ENCODE peak calls at places on chromosomes 5 and 9, in six cellular contexts. U is K562, F is SK-N-SH, W is HepG2, S is Panc1, I is GM12878. K is an unnamed sample. For H3K9me3, the result is how much of the 10 kb centered on the place peaks cover.

GRCh38 chr9:89435315-89435823 is 62.5 kb downstream of the SEMA4D start:
- DNase-seq in U (no peak), F (no peak), W (no peak), S (no peak), I (no peak), K (peak)

GRCh38 chr9:93659837-93660177 is 83.4 kb downstream of the PHF2 start:
- DNase-seq in U (no peak), F (no peak), W (no peak), S (no peak), I (no peak), K (no peak)

GRCh38 chr5:68343421-68343826 is 127.9 kb downstream of the PIK3R1 start:
- DNase-seq in U (peak), F (no peak), W (no peak), S (no peak), I (peak), K (no peak)

GRCh38 chr9:115591584-115591984 is 473.6 kb upstream of the TNC start:
- DNase-seq in U (peak), F (peak), W (peak), S (peak), I (peak), K (peak)

GRCh38 chr9:87880683-87881082 is 2.0 kb upstream of the SPATA31E1 start:
- DNase-seq in U (no peak), F (no peak), W (no peak), S (no peak), I (no peak), K (no peak)

GRCh38 chr5:93246093-93246855 is 334.7 kb downstream of the NR2F1-AS1 start:
- DNase-seq in U (no peak), F (no peak), W (peak), S (no peak), I (no peak), K (no peak)

GRCh38 chr5:79235222-79235577 is 731 bp upstream of the JMY start:
- DNase-seq in U (peak), F (no peak), W (peak), S (no peak), I (no peak), K (no peak)

GRCh38 chr5:180494510-180495181 is 467 bp downstream of the CNOT6 start:
- DNase-seq in U (peak), F (peak), W (peak), S (no peak), I (no peak), K (no peak)

GRCh38 chr5:425714-426113 is 17.3 kb upstream of the EXOC3 start:
- DNase-seq in U (no peak), F (no peak), W (no peak), S (no peak), I (no peak), K (no peak)

GRCh38 chr5:39360483-39361071 is 3.7 kb downstream of the C9 start:
- DNase-seq in U (no peak), F (no peak), W (no peak), S (no peak), I (no peak), K (no peak)

GRCh38 chr5:388266-389196 is 54.4 kb upstream of the EXOC3 start:
- DNase-seq in U (no peak), F (no peak), W (no peak), S (no peak), I (no peak), K (no peak)

GRCh38 chr9:20209421-20210340 is 412.6 kb downstream of the MLLT3 start:
- DNase-seq in U (no peak), F (no peak), W (no peak), S (no peak), I (peak), K (no peak)

GRCh38 chr5:77133061-77133758 is 46.1 kb upstream of the ZBED3 start:
- DNase-seq in U (no peak), F (no peak), W (peak), S (peak), I (no peak), K (peak)

GRCh38 chr9:78940121-78940855 is 631.5 kb upstream of the TLE4 start:
- DNase-seq in U (no peak), F (no peak), W (no peak), S (no peak), I (no peak), K (no peak)

GRCh38 chr9:69168709-69169217 is 5.3 kb upstream of the TJP2 start:
- DNase-seq in U (peak), F (no peak), W (peak), S (no peak), I (no peak), K (no peak)

GRCh38 chr5:76386360-76386759 is 16.7 kb upstream of the IQGAP2 start:
- DNase-seq in U (no peak), F (no peak), W (no peak), S (no peak), I (no peak), K (no peak)

GRCh38 chr9:38441347-38442085 is 17.3 kb upstream of the IGFBPL1 start:
- DNase-seq in U (no peak), F (no peak), W (no peak), S (no peak), I (no peak), K (no peak)

GRCh38 chr5:73118331-73119011 is 1.9 kb upstream of the TMEM171 start:
- DNase-seq in U (no peak), F (peak), W (peak), S (no peak), I (no peak), K (no peak)

GRCh38 chr5:173394701-173395100 is 66.5 kb upstream of the STC2 start:
- DNase-seq in U (no peak), F (no peak), W (no peak), S (no peak), I (no peak), K (no peak)

GRCh38 chr5:146797683-146798082 is 80.9 kb downstream of the PPP2R2B start:
- DNase-seq in U (no peak), F (no peak), W (no peak), S (no peak), I (no peak), K (no peak)

GRCh38 chr9:33380390-33381094 is 21.8 kb downstream of the AQP7 start:
- DNase-seq in U (no peak), F (no peak), W (no peak), S (no peak), I (no peak), K (no peak)
- TF ChIP-seq REST in U (no peak), F (no peak), W (no peak), S (no peak), I (no peak), K (no peak)

DNA sequence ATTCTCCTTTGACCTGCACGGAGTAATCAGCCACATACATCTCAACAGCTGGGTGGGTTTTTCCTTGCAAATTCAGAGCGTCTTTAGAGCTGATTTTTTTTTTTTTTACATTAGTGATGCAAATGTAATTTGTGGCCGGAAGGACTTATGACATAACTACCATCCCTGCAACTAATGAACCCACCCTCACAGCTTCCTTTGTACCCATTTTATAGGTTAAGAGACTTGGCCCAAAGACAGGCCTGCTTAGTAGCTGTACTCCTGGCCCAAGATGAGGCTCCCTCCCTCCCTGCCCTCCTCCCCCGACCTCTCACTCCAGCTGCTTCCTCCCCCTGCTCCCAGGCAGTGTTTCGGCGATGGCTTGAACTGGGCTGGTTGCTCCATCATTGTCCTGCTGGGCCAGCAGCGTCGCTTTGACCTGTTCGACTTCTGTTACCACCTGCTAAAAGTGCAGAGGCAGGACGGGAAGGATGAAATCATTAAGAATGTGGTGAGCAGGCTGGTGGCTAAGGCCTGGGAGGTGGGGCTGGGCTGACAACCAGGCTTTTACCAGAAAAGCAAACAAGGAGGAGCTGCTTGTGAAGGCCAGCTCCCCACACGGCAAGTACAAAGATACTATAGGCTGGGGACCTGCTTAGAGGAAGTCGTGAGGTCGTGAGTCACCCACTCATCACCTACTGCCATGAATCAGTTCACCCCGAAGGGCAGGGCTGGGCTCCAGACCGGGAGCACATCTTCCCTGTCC is 69.7 kb upstream of the NIPAL4 start:
- DNase-seq in U (peak), F (no peak), W (peak), S (peak), I (no peak), K (peak)
- TF ChIP-seq SIN3A in U (no peak), F (peak), W (no peak), S (no peak), I (no peak), K (peak)

DNA sequence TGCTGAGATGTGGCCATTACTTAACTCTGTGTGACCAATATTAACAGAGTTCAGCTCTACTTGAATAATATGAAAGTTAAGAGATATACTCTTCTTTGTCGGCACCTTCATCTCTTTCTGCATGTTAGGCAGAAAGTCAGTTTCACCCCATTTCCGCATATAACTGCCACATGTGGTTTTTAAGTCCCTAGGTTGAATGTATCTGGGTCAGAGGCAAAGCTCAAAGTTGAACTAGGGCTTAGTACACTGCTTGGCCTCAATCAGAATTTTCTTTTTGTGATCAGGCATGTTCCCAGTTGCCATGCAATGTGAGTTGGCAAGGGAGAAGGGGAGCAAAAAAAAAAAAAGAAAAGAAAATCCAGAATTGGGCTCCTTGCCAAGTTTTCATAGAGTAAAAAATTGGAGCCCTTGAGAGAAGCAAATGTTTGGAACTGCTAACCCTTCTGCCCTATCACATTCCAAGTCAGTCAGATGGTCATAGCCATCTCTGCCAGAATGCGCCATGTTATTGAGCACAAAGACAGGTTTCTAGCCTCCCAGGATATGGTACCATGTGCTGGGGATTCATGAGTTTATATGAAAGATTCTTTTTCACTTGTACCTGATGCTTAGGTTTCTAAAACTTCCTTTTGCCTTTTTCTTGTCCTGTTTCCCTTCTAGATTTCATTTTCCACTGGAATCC is 251.1 kb upstream of the RORB start:
- DNase-seq in U (no peak), F (no peak), W (no peak), S (no peak), I (no peak), K (no peak)
- H3K9me3 ChIP-seq in U (under half), F (under half), W (under half), S (under half), I (under half), K (under half)

DNA sequence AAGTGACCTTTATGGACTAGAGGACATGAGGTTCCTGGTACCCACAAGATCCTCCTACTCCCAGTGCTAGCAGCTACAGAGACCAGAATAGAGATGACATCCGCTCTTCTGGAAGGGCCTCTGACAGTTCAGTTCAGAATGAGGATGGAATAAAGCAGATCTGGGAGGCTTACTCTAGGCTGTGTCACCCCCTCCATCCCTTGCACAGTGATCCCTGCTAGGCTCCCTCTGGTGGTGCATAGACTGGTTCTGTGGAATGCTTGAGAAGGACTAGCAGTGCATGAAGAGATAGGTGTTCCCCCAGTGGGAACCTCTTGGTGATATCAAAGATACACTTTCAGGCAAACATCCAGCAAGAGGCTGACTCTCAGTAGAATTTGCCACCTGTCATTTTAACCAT is 83.0 kb downstream of the NPR3 start:
- DNase-seq in U (no peak), F (no peak), W (peak), S (no peak), I (no peak), K (no peak)
- TF ChIP-seq REST in U (no peak), F (no peak), W (no peak), S (no peak), I (no peak), K (no peak)

GRCh38 chr5:74464512-74465209 is 175.9 kb downstream of the ENC1 start:
- DNase-seq in U (no peak), F (no peak), W (no peak), S (no peak), I (no peak), K (no peak)
- TF ChIP-seq SIN3A in U (no peak), F (no peak), W (no peak), S (no peak), I (no peak), K (no peak)

K was measured in HCT116.